ENCODE peak calls at places on chromosomes 1 and 21, in nine cellular contexts. One of them, this sample, is unnamed.

GRCh38 chr21:41763398-41763931 is 3.4 kb downstream of the RIPK4 start:
- DNase-seq in kidney epithelial cell: no peak
- DNase-seq in astrocyte of the spinal cord: no peak
- DNase-seq in progenitor cell of endocrine pancreas: no peak
- DNase-seq in MCF 10A: peak; percentile 95
- DNase-seq in heart right ventricle: no peak
- DNase-seq in CD8-positive, alpha-beta T cell: no peak
- DNase-seq in HL-60: no peak
- DNase-seq in neural crest cell: no peak
- DNase-seq in this sample: peak; percentile 56

GRCh38 chr1:151839457-151840409 is at the start of gene C2CD4D:
- DNase-seq in kidney epithelial cell: no peak
- DNase-seq in astrocyte of the spinal cord: no peak
- DNase-seq in progenitor cell of endocrine pancreas: peak; percentile 62
- DNase-seq in MCF 10A: peak; percentile 84
- DNase-seq in heart right ventricle: peak; percentile 31
- DNase-seq in CD8-positive, alpha-beta T cell: peak; percentile 47
- DNase-seq in HL-60: no peak
- DNase-seq in neural crest cell: peak; percentile 66
- DNase-seq in this sample: peak; percentile 58

GRCh38 chr1:241706967-241707366 is 54.9 kb downstream of the WDR64 start:
- DNase-seq in kidney epithelial cell: peak; percentile 65
- DNase-seq in astrocyte of the spinal cord: peak; percentile 38
- DNase-seq in progenitor cell of endocrine pancreas: no peak
- DNase-seq in MCF 10A: peak; percentile 97
- DNase-seq in heart right ventricle: no peak
- DNase-seq in CD8-positive, alpha-beta T cell: peak; percentile 22
- DNase-seq in HL-60: no peak
- DNase-seq in neural crest cell: no peak
- DNase-seq in this sample: no peak

GRCh38 chr1:183103577-183103976 is 80.4 kb downstream of the LAMC1 start:
- DNase-seq in kidney epithelial cell: no peak
- DNase-seq in astrocyte of the spinal cord: no peak
- DNase-seq in progenitor cell of endocrine pancreas: no peak
- DNase-seq in MCF 10A: no peak
- DNase-seq in heart right ventricle: no peak
- DNase-seq in CD8-positive, alpha-beta T cell: no peak
- DNase-seq in HL-60: no peak
- DNase-seq in neural crest cell: no peak
- DNase-seq in this sample: no peak

GRCh38 chr1:112040891-112041740 is 51.6 kb upstream of the KCND3 start:
- DNase-seq in kidney epithelial cell: no peak
- DNase-seq in astrocyte of the spinal cord: no peak
- DNase-seq in progenitor cell of endocrine pancreas: no peak
- DNase-seq in MCF 10A: no peak
- DNase-seq in heart right ventricle: no peak
- DNase-seq in CD8-positive, alpha-beta T cell: no peak
- DNase-seq in HL-60: no peak
- DNase-seq in neural crest cell: no peak
- DNase-seq in this sample: no peak

GRCh38 chr1:75723989-75724471 is 479 bp upstream of the ACADM start:
- DNase-seq in kidney epithelial cell: peak; percentile 23
- DNase-seq in astrocyte of the spinal cord: peak; percentile 83
- DNase-seq in progenitor cell of endocrine pancreas: peak; percentile 62
- DNase-seq in MCF 10A: peak; percentile 80
- DNase-seq in heart right ventricle: peak; percentile 85
- DNase-seq in CD8-positive, alpha-beta T cell: peak; percentile 55
- DNase-seq in HL-60: peak; percentile 81
- DNase-seq in neural crest cell: peak; percentile 74
- DNase-seq in this sample: peak; percentile 88

GRCh38 chr1:109771712-109772657 is 8.3 kb upstream of the EPS8L3 start:
- DNase-seq in kidney epithelial cell: no peak
- DNase-seq in astrocyte of the spinal cord: no peak
- DNase-seq in progenitor cell of endocrine pancreas: no peak
- DNase-seq in MCF 10A: no peak
- DNase-seq in heart right ventricle: peak; percentile 9
- DNase-seq in CD8-positive, alpha-beta T cell: no peak
- DNase-seq in HL-60: no peak
- DNase-seq in neural crest cell: no peak
- DNase-seq in this sample: no peak

GRCh38 chr1:94927405-94928175 is 680 bp upstream of the CNN3 start:
- DNase-seq in kidney epithelial cell: no peak
- DNase-seq in astrocyte of the spinal cord: peak; percentile 70
- DNase-seq in progenitor cell of endocrine pancreas: no peak
- DNase-seq in MCF 10A: no peak
- DNase-seq in heart right ventricle: no peak
- DNase-seq in CD8-positive, alpha-beta T cell: no peak
- DNase-seq in HL-60: no peak
- DNase-seq in neural crest cell: no peak
- DNase-seq in this sample: no peak

GRCh38 chr1:117655220-117655577 is 49.4 kb downstream of the TENT5C start:
- DNase-seq in kidney epithelial cell: no peak
- DNase-seq in astrocyte of the spinal cord: no peak
- DNase-seq in progenitor cell of endocrine pancreas: no peak
- DNase-seq in MCF 10A: peak; percentile 73
- DNase-seq in heart right ventricle: peak; percentile 32
- DNase-seq in CD8-positive, alpha-beta T cell: no peak
- DNase-seq in HL-60: no peak
- DNase-seq in neural crest cell: no peak
- DNase-seq in this sample: no peak

GRCh38 chr1:54404939-54405880 is 984 bp downstream of the SSBP3 start:
- DNase-seq in kidney epithelial cell: no peak
- DNase-seq in astrocyte of the spinal cord: no peak
- DNase-seq in progenitor cell of endocrine pancreas: no peak
- DNase-seq in MCF 10A: no peak
- DNase-seq in heart right ventricle: peak; percentile 42
- DNase-seq in CD8-positive, alpha-beta T cell: no peak
- DNase-seq in HL-60: peak; percentile 20
- DNase-seq in neural crest cell: peak; percentile 31
- DNase-seq in this sample: peak; percentile 33

DNA sequence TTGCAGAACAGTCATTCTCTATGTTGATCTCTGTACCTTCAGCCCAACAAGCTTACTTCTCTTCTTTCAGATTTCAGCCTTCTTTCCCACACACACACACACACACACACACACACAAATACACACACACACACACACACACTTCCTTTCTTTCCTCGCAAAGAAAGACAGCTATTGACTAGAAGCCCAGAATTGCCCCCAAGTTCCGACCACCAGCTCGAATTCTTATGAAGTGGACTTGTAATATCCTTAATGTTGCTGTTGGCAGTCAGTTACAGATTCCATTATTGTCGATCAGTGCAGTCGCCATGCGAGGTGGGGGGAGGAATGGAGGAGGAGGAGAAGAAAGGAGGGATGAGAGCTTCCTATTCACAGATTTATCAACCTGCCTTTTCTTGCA is 125.5 kb downstream of the CLEC20A start:
- DNase-seq in kidney epithelial cell: no peak
- DNase-seq in astrocyte of the spinal cord: peak; percentile 72
- DNase-seq in progenitor cell of endocrine pancreas: no peak
- DNase-seq in MCF 10A: no peak
- DNase-seq in heart right ventricle: no peak
- DNase-seq in CD8-positive, alpha-beta T cell: no peak
- DNase-seq in HL-60: no peak
- DNase-seq in neural crest cell: peak; percentile 25
- DNase-seq in this sample: peak; percentile 31
- TF ChIP-seq CTCF in kidney epithelial cell: no peak
- TF ChIP-seq CTCF in astrocyte of the spinal cord: no peak
- TF ChIP-seq CTCF in progenitor cell of endocrine pancreas: no peak
- TF ChIP-seq CTCF in MCF 10A: no peak
- TF ChIP-seq CTCF in heart right ventricle: no peak
- TF ChIP-seq CTCF in CD8-positive, alpha-beta T cell: no peak
- TF ChIP-seq CTCF in HL-60: no peak
- TF ChIP-seq CTCF in neural crest cell: no peak
- TF ChIP-seq CTCF in this sample: no peak

GRCh38 chr1:7722670-7723012 is 48.5 kb upstream of the VAMP3 start:
- DNase-seq in kidney epithelial cell: no peak
- DNase-seq in astrocyte of the spinal cord: no peak
- DNase-seq in progenitor cell of endocrine pancreas: no peak
- DNase-seq in MCF 10A: no peak
- DNase-seq in heart right ventricle: no peak
- DNase-seq in CD8-positive, alpha-beta T cell: no peak
- DNase-seq in HL-60: no peak
- DNase-seq in neural crest cell: no peak
- DNase-seq in this sample: no peak

GRCh38 chr1:7717769-7718368 is 53.2 kb upstream of the VAMP3 start:
- DNase-seq in kidney epithelial cell: no peak
- DNase-seq in astrocyte of the spinal cord: no peak
- DNase-seq in progenitor cell of endocrine pancreas: no peak
- DNase-seq in MCF 10A: no peak
- DNase-seq in heart right ventricle: no peak
- DNase-seq in CD8-positive, alpha-beta T cell: no peak
- DNase-seq in HL-60: no peak
- DNase-seq in neural crest cell: no peak
- DNase-seq in this sample: no peak

GRCh38 chr1:7721940-7722669 is 49.0 kb upstream of the VAMP3 start:
- DNase-seq in kidney epithelial cell: no peak
- DNase-seq in astrocyte of the spinal cord: no peak
- DNase-seq in progenitor cell of endocrine pancreas: no peak
- DNase-seq in MCF 10A: no peak
- DNase-seq in heart right ventricle: no peak
- DNase-seq in CD8-positive, alpha-beta T cell: no peak
- DNase-seq in HL-60: no peak
- DNase-seq in neural crest cell: no peak
- DNase-seq in this sample: no peak

DNA sequence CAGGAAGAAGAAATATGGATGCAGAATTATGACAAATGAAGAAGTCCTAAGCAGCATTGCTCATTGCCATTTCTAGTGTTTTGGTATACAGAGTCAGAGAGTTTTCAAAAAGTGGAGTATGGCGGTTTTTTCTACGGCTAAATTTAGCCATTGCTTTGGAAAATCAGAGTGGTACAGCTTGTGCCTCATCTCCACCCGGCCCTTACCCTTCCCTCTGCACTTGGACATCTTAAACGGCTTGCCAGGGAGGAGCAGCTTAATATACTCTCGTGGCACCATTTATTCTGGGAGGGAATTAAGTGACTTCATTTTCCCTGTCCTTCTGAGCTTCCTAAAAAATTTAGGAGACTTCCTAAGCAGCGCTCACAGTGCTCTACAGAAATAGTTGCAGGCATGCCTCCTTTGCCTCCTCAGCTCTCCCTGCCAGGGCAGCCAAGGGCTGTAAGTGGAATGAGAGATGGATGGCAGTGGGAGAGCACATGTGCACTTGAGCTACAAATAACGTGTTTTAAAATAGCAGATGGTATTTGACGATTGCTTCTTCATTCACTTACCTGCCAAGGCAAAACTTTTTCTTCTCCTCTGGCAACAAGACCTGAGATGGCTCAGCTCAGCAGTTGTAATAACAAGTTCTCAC is 51.5 kb upstream of the VAMP3 start:
- DNase-seq in kidney epithelial cell: no peak
- DNase-seq in astrocyte of the spinal cord: no peak
- DNase-seq in progenitor cell of endocrine pancreas: no peak
- DNase-seq in MCF 10A: no peak
- DNase-seq in heart right ventricle: no peak
- DNase-seq in CD8-positive, alpha-beta T cell: no peak
- DNase-seq in HL-60: no peak
- DNase-seq in neural crest cell: no peak
- DNase-seq in this sample: no peak
- TF ChIP-seq CTCF in kidney epithelial cell: no peak
- TF ChIP-seq CTCF in astrocyte of the spinal cord: no peak
- TF ChIP-seq CTCF in progenitor cell of endocrine pancreas: no peak
- TF ChIP-seq CTCF in MCF 10A: no peak
- TF ChIP-seq CTCF in heart right ventricle: no peak
- TF ChIP-seq CTCF in CD8-positive, alpha-beta T cell: no peak
- TF ChIP-seq CTCF in HL-60: no peak
- TF ChIP-seq CTCF in neural crest cell: no peak
- TF ChIP-seq CTCF in this sample: no peak

GRCh38 chr1:71623888-71624287 is 543.1 kb upstream of the ZRANB2 start:
- DNase-seq in kidney epithelial cell: no peak
- DNase-seq in astrocyte of the spinal cord: no peak
- DNase-seq in progenitor cell of endocrine pancreas: no peak
- DNase-seq in MCF 10A: no peak
- DNase-seq in heart right ventricle: no peak
- DNase-seq in CD8-positive, alpha-beta T cell: no peak
- DNase-seq in HL-60: no peak
- DNase-seq in neural crest cell: no peak
- DNase-seq in this sample: no peak
- TF ChIP-seq CTCF in kidney epithelial cell: no peak
- TF ChIP-seq CTCF in astrocyte of the spinal cord: no peak
- TF ChIP-seq CTCF in progenitor cell of endocrine pancreas: no peak
- TF ChIP-seq CTCF in MCF 10A: no peak
- TF ChIP-seq CTCF in heart right ventricle: no peak
- TF ChIP-seq CTCF in CD8-positive, alpha-beta T cell: no peak
- TF ChIP-seq CTCF in HL-60: no peak
- TF ChIP-seq CTCF in neural crest cell: no peak
- TF ChIP-seq CTCF in this sample: no peak

GRCh38 chr1:203451849-203452784 is 23.5 kb upstream of the PRELP start:
- DNase-seq in kidney epithelial cell: no peak
- DNase-seq in astrocyte of the spinal cord: no peak
- DNase-seq in progenitor cell of endocrine pancreas: no peak
- DNase-seq in MCF 10A: no peak
- DNase-seq in heart right ventricle: no peak
- DNase-seq in CD8-positive, alpha-beta T cell: no peak
- DNase-seq in HL-60: no peak
- DNase-seq in neural crest cell: no peak
- DNase-seq in this sample: no peak

GRCh38 chr1:203453016-203453415 is 22.6 kb upstream of the PRELP start:
- DNase-seq in kidney epithelial cell: no peak
- DNase-seq in astrocyte of the spinal cord: no peak
- DNase-seq in progenitor cell of endocrine pancreas: no peak
- DNase-seq in MCF 10A: no peak
- DNase-seq in heart right ventricle: no peak
- DNase-seq in CD8-positive, alpha-beta T cell: no peak
- DNase-seq in HL-60: no peak
- DNase-seq in neural crest cell: no peak
- DNase-seq in this sample: no peak

GRCh38 chr1:203448521-203449061 is 27.0 kb upstream of the PRELP start:
- DNase-seq in kidney epithelial cell: no peak
- DNase-seq in astrocyte of the spinal cord: no peak
- DNase-seq in progenitor cell of endocrine pancreas: no peak
- DNase-seq in MCF 10A: no peak
- DNase-seq in heart right ventricle: peak; percentile 41
- DNase-seq in CD8-positive, alpha-beta T cell: no peak
- DNase-seq in HL-60: no peak
- DNase-seq in neural crest cell: no peak
- DNase-seq in this sample: peak; percentile 67

GRCh38 chr1:203450016-203450415 is 25.6 kb upstream of the PRELP start:
- DNase-seq in kidney epithelial cell: no peak
- DNase-seq in astrocyte of the spinal cord: no peak
- DNase-seq in progenitor cell of endocrine pancreas: no peak
- DNase-seq in MCF 10A: no peak
- DNase-seq in heart right ventricle: no peak
- DNase-seq in CD8-positive, alpha-beta T cell: no peak
- DNase-seq in HL-60: no peak
- DNase-seq in neural crest cell: no peak
- DNase-seq in this sample: no peak

DNA sequence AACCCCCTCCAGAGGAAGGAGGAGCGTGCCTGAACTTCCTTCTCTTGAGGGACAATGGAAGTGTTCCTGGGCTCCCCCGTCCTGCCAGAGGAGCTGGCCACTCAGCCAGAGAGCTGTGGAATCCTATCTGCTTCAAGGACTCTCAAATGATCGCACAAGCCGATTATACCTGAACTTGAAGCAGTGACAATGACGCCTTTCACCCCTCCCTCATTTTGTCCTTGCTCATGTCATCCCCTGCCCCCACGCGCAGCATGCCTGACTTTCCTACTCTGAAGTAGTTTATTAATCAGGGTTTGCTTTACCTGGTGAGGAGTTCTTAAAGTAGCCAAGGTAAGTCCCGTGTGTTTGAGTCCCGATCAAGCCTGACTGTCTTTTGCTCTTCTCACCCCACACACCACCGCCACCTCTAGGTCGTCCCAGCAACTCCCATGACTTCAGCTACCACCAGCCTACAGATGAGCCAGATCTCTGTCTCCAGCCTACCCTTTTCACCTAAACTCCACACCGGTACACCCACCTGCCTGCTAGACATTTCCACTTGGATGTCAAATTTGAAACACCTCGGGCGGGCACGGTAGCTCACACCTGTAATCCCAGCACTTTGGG is 25.0 kb upstream of the PRELP start:
- DNase-seq in kidney epithelial cell: no peak
- DNase-seq in astrocyte of the spinal cord: no peak
- DNase-seq in progenitor cell of endocrine pancreas: no peak
- DNase-seq in MCF 10A: no peak
- DNase-seq in heart right ventricle: no peak
- DNase-seq in CD8-positive, alpha-beta T cell: no peak
- DNase-seq in HL-60: no peak
- DNase-seq in neural crest cell: no peak
- DNase-seq in this sample: no peak
- TF ChIP-seq CTCF in kidney epithelial cell: no peak
- TF ChIP-seq CTCF in astrocyte of the spinal cord: no peak
- TF ChIP-seq CTCF in progenitor cell of endocrine pancreas: peak; percentile 8
- TF ChIP-seq CTCF in MCF 10A: no peak
- TF ChIP-seq CTCF in heart right ventricle: no peak
- TF ChIP-seq CTCF in CD8-positive, alpha-beta T cell: no peak
- TF ChIP-seq CTCF in HL-60: no peak
- TF ChIP-seq CTCF in neural crest cell: no peak
- TF ChIP-seq CTCF in this sample: no peak

This sample was measured in glutamatergic neuron.